ENCODE peak calls at places on chromosomes 5 and 9, in seven cellular contexts. U, L, T, V, O, A and Y are unnamed samples.

GRCh38 chr9:107480386-107480789 is 9.2 kb downstream of the KLF4 start:
- DNase-seq in U (no peak), L (peak; percentile 58), T (no peak), V (no peak), O (no peak), A (no peak), Y (peak; percentile 23)

GRCh38 chr5:173035904-173036707 is 20.0 kb upstream of the CREBRF start:
- DNase-seq in U (no peak), L (no peak), T (no peak), V (no peak), O (no peak), A (no peak), Y (no peak)

GRCh38 chr5:159515909-159516415 is 185.7 kb upstream of the IL12B start:
- DNase-seq in U (peak; percentile 31), L (no peak), T (peak; percentile 12), V (peak; percentile 39), O (no peak), A (peak; percentile 59), Y (peak; percentile 69)

GRCh38 chr9:123940721-123941534 is 11.0 kb upstream of the DENND1A start:
- DNase-seq in U (no peak), L (no peak), T (no peak), V (no peak), O (no peak), A (no peak), Y (no peak)

GRCh38 chr9:89814340-89815040 is 209.7 kb downstream of the GADD45G start:
- DNase-seq in U (no peak), L (no peak), T (no peak), V (no peak), O (no peak), A (no peak), Y (peak; percentile 51)

GRCh38 chr5:119176785-119177184 is 105.9 kb downstream of the DMXL1 start:
- DNase-seq in U (no peak), L (no peak), T (no peak), V (no peak), O (no peak), A (no peak), Y (no peak)

GRCh38 chr5:151070449-151070848 is 10.4 kb downstream of the TNIP1 start:
- DNase-seq in U (no peak), L (no peak), T (no peak), V (no peak), O (no peak), A (no peak), Y (no peak)

GRCh38 chr5:61649971-61650370 is 317.9 kb downstream of the ZSWIM6 start:
- DNase-seq in U (no peak), L (no peak), T (no peak), V (no peak), O (no peak), A (no peak), Y (no peak)

GRCh38 chr5:56516936-56517521 is 283.9 kb upstream of the ANKRD55 start:
- DNase-seq in U (no peak), L (no peak), T (peak; percentile 11), V (no peak), O (no peak), A (no peak), Y (peak; percentile 61)